ENCODE peak calls at places on chromosome 2, in seven cellular contexts. Y is neuronal stem cell, C is IMR-90, O is mesenchymal stem cell, T is mesendoderm, J is H9, R is H1. X is an unnamed sample.

GRCh38 chr2:121362226-121362625 is 77.2 kb upstream of the TFCP2L1 start:
- DNase-seq in R (no peak), J (no peak), T (no peak), Y (no peak), C (no peak), O (no peak), X (no peak)

GRCh38 chr2:102599486-102599885 is 19.9 kb upstream of the SLC9A2 start:
- DNase-seq in O (no peak), T (peak; percentile 28), R (no peak), Y (no peak), C (no peak), J (peak; percentile 34), X (no peak)

GRCh38 chr2:10924859-10925258 is 13.1 kb downstream of the KCNF1 start:
- DNase-seq in Y (no peak), C (no peak), T (no peak), J (no peak), R (no peak), O (no peak), X (no peak)

GRCh38 chr2:2812648-2813047 is 481.6 kb upstream of the MYT1L start:
- DNase-seq in J (no peak), Y (no peak), T (no peak), C (no peak), O (no peak), R (no peak), X (no peak)

GRCh38 chr2:70956141-70956540 is 20.4 kb downstream of the ATP6V1B1 start:
- DNase-seq in O (no peak), Y (no peak), J (no peak), R (no peak), T (no peak), C (no peak), X (no peak)

GRCh38 chr2:208279236-208279635 is 13.2 kb downstream of the PIKFYVE start:
- DNase-seq in J (no peak), C (no peak), Y (no peak), O (no peak), R (no peak), T (no peak), X (no peak)

GRCh38 chr2:30487603-30488002 is 40.6 kb downstream of the LCLAT1 start:
- DNase-seq in T (no peak), O (no peak), Y (no peak), C (no peak), R (no peak), J (no peak), X (no peak)

GRCh38 chr2:207394812-207395534 is 134.8 kb upstream of the CREB1 start:
- DNase-seq in T (no peak), O (peak; percentile 93), R (no peak), J (no peak), C (peak; percentile 99), Y (no peak), X (peak; percentile 57)

GRCh38 chr2:168583064-168583709 is 127.1 kb downstream of the CERS6 start:
- DNase-seq in R (no peak), J (no peak), Y (no peak), O (peak; percentile 44), C (peak; percentile 43), T (no peak), X (no peak)

GRCh38 chr2:137910641-137911040 is 53.6 kb upstream of the HNMT start:
- DNase-seq in T (peak; percentile 19), R (no peak), O (peak; percentile 43), J (no peak), C (peak; percentile 20), Y (peak; percentile 14), X (peak; percentile 69)

GRCh38 chr2:156110890-156111289 is 221.6 kb downstream of the NR4A2 start:
- DNase-seq in R (no peak), T (peak; percentile 79), O (peak; percentile 4), Y (no peak), J (peak; percentile 62), C (no peak), X (peak; percentile 63)

GRCh38 chr2:159904127-159904564 is 106.1 kb upstream of the CD302 start:
- DNase-seq in Y (no peak), O (no peak), T (no peak), R (no peak), J (no peak), C (no peak), X (peak; percentile 3)

GRCh38 chr2:136021406-136021805 is 36.0 kb upstream of the DARS1 start:
- DNase-seq in J (no peak), C (no peak), T (no peak), Y (no peak), O (no peak), R (no peak), X (no peak)

GRCh38 chr2:205730701-205731271 is 48.5 kb downstream of the NRP2 start:
- DNase-seq in R (no peak), T (no peak), Y (no peak), O (peak; percentile 79), J (no peak), C (peak; percentile 78), X (no peak)

GRCh38 chr2:64390586-64390985 is 63.4 kb upstream of the LGALSL start:
- DNase-seq in O (no peak), J (no peak), T (no peak), C (no peak), R (no peak), Y (no peak), X (no peak)

GRCh38 chr2:74440378-74441110 is 1.2 kb downstream of the RTKN start:
- DNase-seq in J (peak; percentile 92), Y (peak; percentile 88), C (peak; percentile 81), O (peak; percentile 86), R (no peak), T (peak; percentile 96), X (peak; percentile 65)

GRCh38 chr2:12052771-12053170 is 306.3 kb downstream of the LPIN1 start:
- DNase-seq in T (no peak), Y (no peak), O (no peak), C (no peak), R (no peak), J (no peak), X (no peak)

GRCh38 chr2:47073217-47073616 is 81.9 kb downstream of the STPG4 start:
- DNase-seq in T (no peak), O (no peak), J (no peak), C (no peak), R (no peak), Y (no peak), X (no peak)
- H3K9ac ChIP-seq in T (no peak overlapping the region), O (peak overlapping the region; percentile 89), J (no peak overlapping the region), C (no peak overlapping the region), R (no peak overlapping the region), Y (no peak overlapping the region), X (no peak overlapping the region)

GRCh38 chr2:14720319-14720718 is 87.8 kb downstream of the LRATD1 start:
- DNase-seq in J (no peak), T (no peak), O (no peak), C (peak; percentile 4), R (no peak), Y (no peak), X (no peak)
- H3K23ac ChIP-seq in J (no peak overlapping the region), T (no peak overlapping the region), O (no peak overlapping the region), C (no peak overlapping the region), R (no peak overlapping the region), Y (no peak overlapping the region), X (no peak overlapping the region)

DNA sequence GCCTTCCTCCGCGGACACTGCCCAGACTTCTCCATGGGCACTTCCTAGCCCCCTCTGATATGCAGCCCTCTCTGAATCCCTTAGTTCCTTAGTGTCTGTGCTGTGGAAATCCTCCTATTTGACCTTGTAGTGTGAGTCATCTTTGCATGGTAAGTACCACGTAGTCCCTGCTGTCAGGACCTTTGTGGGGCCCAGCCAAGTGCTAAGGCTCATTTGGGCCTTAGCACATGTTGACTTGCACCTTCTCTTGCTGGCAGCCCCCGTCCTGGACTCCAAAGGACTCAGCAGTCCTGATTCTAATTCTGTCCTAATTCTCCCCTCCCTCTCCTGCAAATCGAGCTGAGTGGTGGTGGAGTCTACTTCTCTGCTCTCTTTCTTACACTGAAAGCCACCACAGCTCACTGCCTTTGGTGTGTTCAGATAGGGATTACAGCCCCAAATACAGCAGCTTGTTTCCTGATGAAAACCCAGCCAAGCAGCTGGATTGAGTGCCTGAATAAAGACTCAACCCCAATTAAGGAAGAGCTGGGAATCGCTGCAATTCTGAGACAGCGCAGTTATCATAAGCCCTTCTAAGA is 215.4 kb upstream of the TNP1 start:
- DNase-seq in J (no peak), R (no peak), O (peak; percentile 93), Y (no peak), C (peak; percentile 69), T (no peak), X (no peak)
- H3K18ac ChIP-seq in J (no peak overlapping the region), R (no peak overlapping the region), O (peak overlapping the region; percentile 95), Y (peak overlapping the region; percentile 67), C (peak overlapping the region; percentile 58), T (no peak overlapping the region), X (no peak overlapping the region)

GRCh38 chr2:84459944-84460429 is 907 bp upstream of the SUCLG1 start:
- DNase-seq in T (no peak), O (no peak), J (no peak), R (no peak), Y (no peak), C (no peak), X (no peak)
- H3K9ac ChIP-seq in T (peak overlapping the region; percentile 62), O (peak overlapping the region; percentile 99), J (no peak overlapping the region), R (no peak overlapping the region), Y (no peak overlapping the region), C (peak overlapping the region; percentile 91), X (no peak overlapping the region)

DNA sequence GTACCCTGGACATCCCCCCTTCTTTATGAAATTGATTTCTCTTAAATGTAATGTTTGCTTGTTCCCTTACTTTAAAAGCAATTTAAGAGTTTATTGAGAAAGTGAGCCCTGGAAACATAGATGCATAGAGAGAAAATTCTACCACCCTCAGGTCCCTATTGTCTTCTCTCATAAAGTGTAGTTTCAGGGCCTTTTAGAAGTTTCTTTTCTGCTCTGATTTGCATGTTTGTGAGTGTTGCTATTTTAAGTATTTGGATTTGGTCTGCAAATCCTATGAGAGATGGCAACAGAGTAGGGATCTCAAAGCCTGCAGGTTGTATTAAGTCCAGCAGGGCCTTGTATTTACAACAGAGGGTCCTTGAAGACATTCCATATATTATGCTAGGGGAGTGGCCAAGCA is 22.6 kb upstream of the IL37 start:
- DNase-seq in R (no peak), Y (no peak), T (no peak), J (no peak), C (no peak), O (no peak), X (no peak)
- H3K23ac ChIP-seq in R (no peak overlapping the region), Y (no peak overlapping the region), T (no peak overlapping the region), J (no peak overlapping the region), C (no peak overlapping the region), O (no peak overlapping the region), X (no peak overlapping the region)

DNA sequence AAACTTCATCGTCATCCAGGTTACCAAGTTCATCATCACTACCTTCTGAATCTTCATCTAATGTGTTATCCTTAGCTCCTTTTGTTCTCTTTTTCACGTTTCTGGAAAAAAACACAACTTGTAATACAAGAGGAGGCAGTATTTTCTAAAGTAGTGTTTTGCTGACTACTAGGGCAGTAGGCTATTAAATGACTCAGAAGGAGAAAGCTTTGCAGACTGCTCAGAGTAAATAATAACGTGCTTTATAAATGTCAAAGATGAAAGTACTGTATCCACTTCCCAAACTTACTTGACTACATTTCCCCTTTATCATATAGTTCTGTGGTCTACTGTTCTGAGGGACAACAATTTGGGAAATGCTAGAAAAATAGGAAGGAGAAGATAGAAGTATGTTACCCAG is 15.6 kb downstream of the CEBPZOS start:
- DNase-seq in R (no peak), Y (no peak), C (peak; percentile 25), T (no peak), J (no peak), O (no peak), X (no peak)
- H3K18ac ChIP-seq in R (no peak overlapping the region), Y (no peak overlapping the region), C (no peak overlapping the region), T (no peak overlapping the region), J (no peak overlapping the region), O (no peak overlapping the region), X (no peak overlapping the region)

DNA sequence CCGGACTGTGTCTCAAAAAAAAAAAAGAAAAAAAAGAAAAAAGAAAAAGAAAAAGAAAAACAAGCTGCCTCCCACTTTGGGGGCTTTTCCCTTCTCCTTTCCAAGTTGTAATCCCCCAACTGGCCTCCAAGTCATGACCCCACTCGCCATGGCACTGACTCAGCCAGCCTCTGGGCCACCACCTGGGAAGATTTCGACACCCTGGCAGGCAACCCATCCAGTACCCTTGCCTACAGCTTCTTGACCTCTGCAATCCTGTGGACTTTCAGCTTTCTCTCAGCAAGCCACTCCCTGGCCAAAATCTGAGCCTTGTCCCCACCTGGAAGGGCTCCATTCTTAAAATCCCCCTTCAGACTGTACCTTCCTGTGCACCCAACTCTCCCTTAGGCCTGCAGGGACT is 22.3 kb upstream of the FOSL2 start:
- DNase-seq in Y (no peak), C (no peak), T (no peak), O (no peak), R (no peak), J (no peak), X (no peak)
- H3K9ac ChIP-seq in Y (no peak overlapping the region), C (no peak overlapping the region), T (no peak overlapping the region), O (no peak overlapping the region), R (no peak overlapping the region), J (no peak overlapping the region), X (no peak overlapping the region)

X was measured in trophoblast cell.